ENCODE peak calls at places on chromosome 4, in five cellular contexts. C is heart left ventricle, L is tibial nerve, F is K562, T is stomach. D is an unnamed sample.

GRCh38 chr4:126630171-126630570 is 1002.6 kb upstream of the INTU start:
- DNase-seq in C (no peak), L (no peak), F (no peak), T (no peak), D (no peak)

GRCh38 chr4:146245899-146246298 is 31.6 kb downstream of the REELD1 start:
- DNase-seq in C (no peak), L (no peak), F (no peak), T (no peak), D (no peak)

GRCh38 chr4:154366956-154367355 is 124.6 kb downstream of the DCHS2 start:
- DNase-seq in C (no peak), L (no peak), F (no peak), T (no peak), D (no peak)

GRCh38 chr4:23237771-23238170 is 545.0 kb downstream of the GBA3 start:
- DNase-seq in C (peak), L (no peak), F (no peak), T (peak), D (peak)

GRCh38 chr4:12884846-12885796 is 599.0 kb downstream of the RAB28 start:
- DNase-seq in C (no peak), L (no peak), F (no peak), T (no peak), D (no peak)

GRCh38 chr4:145061325-145061920 is 36.6 kb downstream of the ANAPC10 start:
- DNase-seq in C (no peak), L (no peak), F (no peak), T (no peak), D (no peak)

GRCh38 chr4:82431026-82431745 is 796 bp downstream of the ENOPH1 start:
- DNase-seq in C (no peak), L (no peak), F (peak), T (peak), D (no peak)

GRCh38 chr4:74501579-74501978 is 56.6 kb downstream of the AREG start:
- DNase-seq in C (no peak), L (no peak), F (no peak), T (no peak), D (no peak)

GRCh38 chr4:69147334-69147733 is 51.1 kb downstream of the UGT2B7 start:
- DNase-seq in C (no peak), L (no peak), F (no peak), T (no peak), D (no peak)

GRCh38 chr4:158020734-158021346 is 152.0 kb downstream of the GASK1B start:
- DNase-seq in C (no peak), L (no peak), F (no peak), T (no peak), D (no peak)

GRCh38 chr4:74838746-74839370 is 44.5 kb upstream of the BTC start:
- DNase-seq in C (no peak), L (no peak), F (no peak), T (no peak), D (no peak)

GRCh38 chr4:139493176-139493575 is 39.3 kb downstream of the RAB33B start:
- DNase-seq in C (no peak), L (no peak), F (no peak), T (no peak), D (no peak)

GRCh38 chr4:51942108-51942832 is 77.9 kb downstream of the LRRC66 start:
- DNase-seq in C (no peak), L (no peak), F (no peak), T (no peak), D (no peak)

GRCh38 chr4:152126233-152126632 is 365.4 kb upstream of the GATB start:
- DNase-seq in C (no peak), L (no peak), F (no peak), T (no peak), D (no peak)

GRCh38 chr4:102717448-102718092 is 43.2 kb downstream of the MANBA start:
- DNase-seq in C (no peak), L (no peak), F (no peak), T (no peak), D (no peak)

GRCh38 chr4:100828986-100829685 is 311.3 kb upstream of the EMCN start:
- DNase-seq in C (no peak), L (no peak), F (no peak), T (no peak), D (no peak)

GRCh38 chr4:127015616-127016015 is 617.1 kb upstream of the INTU start:
- DNase-seq in C (no peak), L (no peak), F (no peak), T (no peak), D (no peak)

GRCh38 chr4:6341696-6342095 is 72.0 kb downstream of the WFS1 start:
- DNase-seq in C (no peak), L (no peak), F (no peak), T (no peak), D (no peak)

GRCh38 chr4:66555301-66555700 is 885.0 kb upstream of the EPHA5 start:
- DNase-seq in C (no peak), L (no peak), F (no peak), T (no peak), D (no peak)

GRCh38 chr4:141625023-141625422 is 11.4 kb upstream of the IL15 start:
- DNase-seq in C (no peak), L (no peak), F (no peak), T (no peak), D (no peak)

GRCh38 chr4:63563288-63564014 is 845.8 kb downstream of the TECRL start:
- DNase-seq in C (no peak), L (no peak), F (no peak), T (no peak), D (no peak)

GRCh38 chr4:24002641-24002966 is 112.8 kb upstream of the PPARGC1A start:
- DNase-seq in C (no peak), L (no peak), F (no peak), T (no peak), D (no peak)

GRCh38 chr4:173051697-173052096 is 116.9 kb upstream of the GALNT7 start:
- DNase-seq in C (no peak), L (no peak), F (no peak), T (no peak), D (no peak)

GRCh38 chr4:23333556-23333945 is 556.3 kb downstream of the PPARGC1A start:
- DNase-seq in C (no peak), L (no peak), F (no peak), T (no peak), D (no peak)

GRCh38 chr4:165318982-165319381 is 8.5 kb upstream of the MSMO1 start:
- DNase-seq in C (no peak), L (no peak), F (no peak), T (no peak), D (no peak)

GRCh38 chr4:6499241-6499605 is 26.8 kb upstream of the PPP2R2C start:
- DNase-seq in C (no peak), L (no peak), F (no peak), T (no peak), D (no peak)

GRCh38 chr4:150579591-150580234 is 2.2 kb upstream of the MAB21L2 start:
- DNase-seq in C (peak), L (no peak), F (no peak), T (no peak), D (no peak)

GRCh38 chr4:26748805-26749204 is 111.8 kb upstream of the STIM2 start:
- DNase-seq in C (no peak), L (no peak), F (no peak), T (no peak), D (no peak)

GRCh38 chr4:80831383-80832361 is 198.8 kb upstream of the BMP3 start:
- DNase-seq in C (no peak), L (no peak), F (no peak), T (no peak), D (no peak)

GRCh38 chr4:66741081-66741480 is 804.2 kb downstream of the CENPC start:
- DNase-seq in C (no peak), L (no peak), F (no peak), T (no peak), D (no peak)

GRCh38 chr4:70746179-70746839 is 24.5 kb downstream of the RUFY3 start:
- DNase-seq in C (no peak), L (no peak), F (no peak), T (no peak), D (no peak)

GRCh38 chr4:153297116-153297515 is 47.4 kb upstream of the MND1 start:
- DNase-seq in C (no peak), L (no peak), F (no peak), T (no peak), D (no peak)

GRCh38 chr4:170009291-170009690 is 16.9 kb downstream of the MFAP3L start:
- DNase-seq in C (no peak), L (no peak), F (no peak), T (no peak), D (no peak)

GRCh38 chr4:172850838-172851237 is 317.8 kb upstream of the GALNT7 start:
- DNase-seq in C (no peak), L (no peak), F (no peak), T (no peak), D (no peak)

GRCh38 chr4:22190855-22191254 is 242.3 kb upstream of the KCNIP4 start:
- DNase-seq in C (no peak), L (no peak), F (no peak), T (no peak), D (no peak)

GRCh38 chr4:30904593-30904992 is 184.4 kb downstream of the PCDH7 start:
- DNase-seq in C (no peak), L (no peak), F (no peak), T (no peak), D (no peak)

GRCh38 chr4:166422475-166422874 is 549.4 kb downstream of the TLL1 start:
- DNase-seq in C (no peak), L (no peak), F (no peak), T (no peak), D (no peak)

GRCh38 chr4:80334568-80334967 is 962 bp upstream of the CFAP299 start:
- DNase-seq in C (no peak), L (no peak), F (no peak), T (no peak), D (no peak)

GRCh38 chr4:10180927-10181744 is 64.5 kb upstream of the WDR1 start:
- DNase-seq in C (peak), L (no peak), F (peak), T (no peak), D (no peak)

GRCh38 chr4:176319237-176319703 is 496 bp upstream of the SPCS3 start:
- DNase-seq in C (no peak), L (no peak), F (peak), T (no peak), D (no peak)
- TF ChIP-seq POLR2A in C (peak), L (no peak), F (peak), T (no peak), D (no peak)

DNA sequence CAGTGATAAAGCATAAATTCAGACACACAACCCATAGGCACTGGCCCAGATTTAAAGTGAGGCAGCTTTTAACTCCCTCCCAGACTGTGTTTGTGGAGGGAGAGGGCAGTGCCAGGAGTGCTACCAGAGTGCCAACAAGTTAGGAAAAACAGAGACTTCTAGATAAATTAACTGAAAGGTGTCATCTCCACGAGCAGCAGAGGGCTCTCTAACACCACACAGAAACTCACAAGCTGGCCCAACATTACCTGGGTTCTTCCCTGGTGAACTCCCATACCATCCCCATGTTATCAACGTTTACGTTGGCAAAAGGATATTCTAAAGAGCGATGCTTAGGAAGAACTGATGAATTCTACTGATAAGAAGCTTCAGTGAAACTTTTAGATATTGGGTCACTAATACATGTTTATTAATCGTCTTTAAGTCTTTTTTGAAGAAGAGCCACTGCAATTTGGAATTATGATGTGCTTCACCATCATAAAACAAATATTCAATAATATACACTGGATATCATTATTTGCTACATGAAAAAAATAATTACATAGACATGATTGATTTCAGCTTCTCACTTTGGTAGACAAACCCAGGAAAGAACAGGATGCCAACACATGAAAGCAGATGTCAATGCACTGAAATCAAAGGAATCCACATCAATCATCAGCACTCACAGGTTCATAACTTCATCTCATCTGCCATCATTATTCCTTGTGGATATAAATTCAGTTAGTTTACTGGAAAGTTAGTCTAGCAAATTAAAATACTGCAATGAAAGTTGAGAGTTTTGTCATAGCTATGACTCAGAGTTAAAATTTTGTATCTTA is 121.2 kb upstream of the NAP1L5 start:
- DNase-seq in C (no peak), L (no peak), F (no peak), T (peak), D (peak)
- H3K4me3 ChIP-seq in C (no peak), L (no peak), F (no peak), T (no peak), D (no peak)

GRCh38 chr4:78286281-78286680 is 229.2 kb downstream of the FRAS1 start:
- DNase-seq in C (no peak), L (no peak), F (no peak), T (no peak), D (no peak)

GRCh38 chr4:78293348-78293747 is 236.2 kb downstream of the FRAS1 start:
- DNase-seq in C (no peak), L (no peak), F (no peak), T (no peak), D (no peak)

GRCh38 chr4:78292336-78292735 is 235.2 kb downstream of the FRAS1 start:
- DNase-seq in C (no peak), L (no peak), F (no peak), T (no peak), D (no peak)

GRCh38 chr4:78291277-78291676 is 234.2 kb downstream of the FRAS1 start:
- DNase-seq in C (no peak), L (no peak), F (no peak), T (no peak), D (no peak)

GRCh38 chr4:78288327-78288726 is 231.2 kb downstream of the FRAS1 start:
- DNase-seq in C (no peak), L (no peak), F (no peak), T (no peak), D (no peak)
- TF ChIP-seq CTCF in C (no peak), L (no peak), F (no peak), T (no peak), D (no peak)

GRCh38 chr4:72567036-72567435 is 2.0 kb downstream of the ADAMTS3 start:
- DNase-seq in C (no peak), L (no peak), F (no peak), T (no peak), D (no peak)

GRCh38 chr4:72569719-72570235 is 756 bp upstream of the ADAMTS3 start:
- DNase-seq in C (no peak), L (no peak), F (no peak), T (no peak), D (peak)

GRCh38 chr4:72571337-72571736 is 2.3 kb upstream of the ADAMTS3 start:
- DNase-seq in C (no peak), L (no peak), F (no peak), T (no peak), D (no peak)

GRCh38 chr4:72567821-72568620 is 1.0 kb downstream of the ADAMTS3 start:
- DNase-seq in C (peak), L (peak), F (peak), T (peak), D (peak)

GRCh38 chr4:72568959-72569718 is at the start of gene ADAMTS3:
- DNase-seq in C (peak), L (no peak), F (peak), T (peak), D (peak)
- TF ChIP-seq POLR2A in C (no peak), L (no peak), F (peak), T (no peak), D (no peak)

GRCh38 chr4:1793940-1794808 is 1.1 kb downstream of the FGFR3 start:
- DNase-seq in C (no peak), L (no peak), F (no peak), T (no peak), D (no peak)
- H3K4me3 ChIP-seq in C (peak), L (peak), F (peak), T (peak), D (peak)

GRCh38 chr4:28151314-28151713 is 1290.7 kb downstream of the STIM2 start:
- DNase-seq in C (no peak), L (no peak), F (no peak), T (no peak), D (no peak)
- TF ChIP-seq CTCF in C (no peak), L (no peak), F (no peak), T (no peak), D (no peak)

GRCh38 chr4:88697588-88698329 is at the start of gene NAP1L5:
- DNase-seq in C (peak), L (peak), F (peak), T (peak), D (peak)
- TF ChIP-seq POLR2A in C (no peak), L (peak), F (peak), T (no peak), D (no peak)

GRCh38 chr4:86450189-86450588 is 90.3 kb upstream of the MAPK10 start:
- DNase-seq in C (no peak), L (no peak), F (no peak), T (no peak), D (no peak)

GRCh38 chr4:86453044-86453501 is 93.2 kb upstream of the MAPK10 start:
- DNase-seq in C (peak), L (no peak), F (no peak), T (no peak), D (no peak)

GRCh38 chr4:86452323-86452995 is 92.6 kb upstream of the MAPK10 start:
- DNase-seq in C (no peak), L (no peak), F (no peak), T (no peak), D (no peak)

GRCh38 chr4:86450861-86451260 is 91.0 kb upstream of the MAPK10 start:
- DNase-seq in C (no peak), L (no peak), F (no peak), T (no peak), D (no peak)

GRCh38 chr4:86451560-86452322 is 91.9 kb upstream of the MAPK10 start:
- DNase-seq in C (no peak), L (no peak), F (no peak), T (no peak), D (no peak)
- H3K4me3 ChIP-seq in C (peak), L (peak), F (no peak), T (peak), D (no peak)

GRCh38 chr4:7511509-7511908 is 76.8 kb upstream of the PSAPL1 start:
- DNase-seq in C (no peak), L (no peak), F (no peak), T (no peak), D (no peak)

GRCh38 chr4:7512428-7512827 is 77.7 kb upstream of the PSAPL1 start:
- DNase-seq in C (no peak), L (no peak), F (no peak), T (no peak), D (no peak)

GRCh38 chr4:7514281-7514680 is 79.6 kb upstream of the PSAPL1 start:
- DNase-seq in C (no peak), L (no peak), F (no peak), T (no peak), D (no peak)

GRCh38 chr4:7513731-7514130 is 79.0 kb upstream of the PSAPL1 start:
- DNase-seq in C (no peak), L (no peak), F (no peak), T (no peak), D (no peak)

DNA sequence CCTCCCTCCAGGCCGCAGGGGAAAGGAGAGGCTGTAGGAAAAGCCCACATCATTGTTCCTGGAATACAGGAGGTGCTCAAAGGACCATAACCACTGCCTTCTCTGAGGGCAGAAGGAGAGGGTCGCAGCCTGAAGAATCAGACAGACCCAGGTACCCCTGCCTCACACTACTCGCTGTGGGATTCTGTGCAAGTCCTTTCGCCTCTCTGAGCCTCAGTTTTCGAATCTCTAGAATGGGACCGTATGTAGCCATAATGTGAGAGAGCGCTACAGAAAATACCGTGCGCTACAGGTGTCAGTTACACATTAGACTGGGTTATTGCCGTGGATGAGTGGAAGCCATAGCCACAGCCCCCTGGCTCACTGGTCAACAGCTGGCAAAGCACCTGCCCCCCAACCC is 78.2 kb upstream of the PSAPL1 start:
- DNase-seq in C (no peak), L (no peak), F (no peak), T (no peak), D (no peak)
- TF ChIP-seq CTCF in C (no peak), L (no peak), F (no peak), T (no peak), D (no peak)

DNA sequence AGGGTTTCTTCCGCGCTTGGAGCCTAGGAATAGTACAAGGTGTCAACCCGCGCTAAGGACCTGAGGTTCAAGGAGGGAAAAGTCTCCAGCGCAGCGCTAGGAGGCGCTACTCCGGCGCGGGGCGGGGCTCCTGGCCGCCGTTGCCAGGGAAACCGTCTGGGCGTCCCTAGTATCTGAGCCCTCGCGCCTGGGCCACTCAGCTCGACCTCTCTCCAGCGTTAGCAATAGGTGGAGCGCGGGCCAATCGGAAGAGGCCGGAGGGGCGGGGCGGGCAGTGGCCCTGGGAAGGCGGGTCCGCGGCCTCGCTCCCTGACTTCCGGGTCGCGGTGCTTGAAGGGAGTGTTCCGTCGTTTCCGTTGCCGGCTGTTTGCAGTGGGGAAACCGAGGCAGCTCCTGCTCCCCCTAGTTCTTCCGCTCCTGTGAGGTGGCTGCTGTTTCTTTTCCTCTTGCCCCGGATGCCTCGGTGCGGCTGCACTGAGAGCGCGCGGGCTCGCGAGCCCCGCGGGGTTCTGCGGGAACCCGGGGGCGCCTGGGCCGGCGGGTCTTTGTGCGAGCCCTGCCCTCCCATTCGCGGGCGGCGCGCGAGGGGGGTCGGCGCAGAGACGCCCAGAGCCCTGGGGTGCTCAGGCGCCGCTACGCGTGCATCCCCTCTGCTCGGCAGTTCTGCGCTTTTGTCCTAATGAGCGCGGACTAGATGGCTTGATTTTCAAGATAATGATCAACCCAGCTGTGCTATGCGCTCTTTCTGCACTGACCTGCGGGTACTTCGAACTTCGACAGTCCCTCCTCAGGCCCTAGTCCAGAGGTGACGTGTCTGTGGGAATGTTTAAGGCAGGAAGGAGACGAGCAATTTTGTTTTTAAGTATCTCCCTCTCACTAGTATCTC is at the start of gene ELMOD2:
- DNase-seq in C (peak), L (peak), F (peak), T (peak), D (peak)
- TF ChIP-seq POLR2A in C (no peak), L (no peak), F (peak), T (no peak), D (no peak)

D was measured in lower leg skin.